ENCODE peak calls at places on chromosomes 7 and 10, in six cellular contexts. One of them, this sample, is unnamed.

GRCh38 chr7:604884-605531 is 85.4 kb upstream of the PDGFA start:
- DNase-seq in sigmoid colon: no peak
- DNase-seq in spleen: peak
- DNase-seq in HL-60: no peak
- DNase-seq in kidney epithelial cell: no peak
- DNase-seq in fibroblast of lung: no peak
- DNase-seq in this sample: peak

GRCh38 chr10:78849731-78850130 is 219.0 kb upstream of the ZMIZ1 start:
- DNase-seq in sigmoid colon: no peak
- DNase-seq in spleen: no peak
- DNase-seq in HL-60: no peak
- DNase-seq in kidney epithelial cell: no peak
- DNase-seq in fibroblast of lung: no peak
- DNase-seq in this sample: no peak

GRCh38 chr10:120492366-120492765 is 35.3 kb downstream of the PLPP4 start:
- DNase-seq in sigmoid colon: no peak
- DNase-seq in spleen: no peak
- DNase-seq in HL-60: no peak
- DNase-seq in kidney epithelial cell: no peak
- DNase-seq in fibroblast of lung: no peak
- DNase-seq in this sample: no peak

GRCh38 chr10:80484243-80484642 is 30.1 kb downstream of the TSPAN14 start:
- DNase-seq in sigmoid colon: no peak
- DNase-seq in spleen: no peak
- DNase-seq in HL-60: no peak
- DNase-seq in kidney epithelial cell: no peak
- DNase-seq in fibroblast of lung: no peak
- DNase-seq in this sample: no peak

GRCh38 chr7:114263219-114263618 is 151.4 kb upstream of the FOXP2 start:
- DNase-seq in sigmoid colon: no peak
- DNase-seq in spleen: no peak
- DNase-seq in HL-60: no peak
- DNase-seq in kidney epithelial cell: no peak
- DNase-seq in fibroblast of lung: no peak
- DNase-seq in this sample: no peak

GRCh38 chr10:44382131-44382858 is 2.6 kb downstream of the CXCL12 start:
- DNase-seq in sigmoid colon: peak
- DNase-seq in spleen: peak
- DNase-seq in HL-60: no peak
- DNase-seq in kidney epithelial cell: no peak
- DNase-seq in fibroblast of lung: no peak
- DNase-seq in this sample: no peak

GRCh38 chr7:84654287-84654686 is 459.7 kb upstream of the SEMA3A start:
- DNase-seq in sigmoid colon: no peak
- DNase-seq in spleen: no peak
- DNase-seq in HL-60: no peak
- DNase-seq in kidney epithelial cell: no peak
- DNase-seq in fibroblast of lung: no peak
- DNase-seq in this sample: no peak

GRCh38 chr10:18164093-18164492 is 23.9 kb downstream of the CACNB2 start:
- DNase-seq in sigmoid colon: no peak
- DNase-seq in spleen: no peak
- DNase-seq in HL-60: no peak
- DNase-seq in kidney epithelial cell: no peak
- DNase-seq in fibroblast of lung: peak
- DNase-seq in this sample: no peak

GRCh38 chr10:49651039-49651835 is 28.2 kb upstream of the C10orf53 start:
- DNase-seq in sigmoid colon: no peak
- DNase-seq in spleen: no peak
- DNase-seq in HL-60: no peak
- DNase-seq in kidney epithelial cell: no peak
- DNase-seq in fibroblast of lung: no peak
- DNase-seq in this sample: no peak

GRCh38 chr7:44240983-44241510 is 40.3 kb downstream of the YKT6 start:
- DNase-seq in sigmoid colon: peak
- DNase-seq in spleen: peak
- DNase-seq in HL-60: peak
- DNase-seq in kidney epithelial cell: peak
- DNase-seq in fibroblast of lung: peak
- DNase-seq in this sample: peak

GRCh38 chr10:10911471-10911921 is 106.2 kb upstream of the CELF2 start:
- DNase-seq in sigmoid colon: peak
- DNase-seq in spleen: no peak
- DNase-seq in HL-60: no peak
- DNase-seq in kidney epithelial cell: peak
- DNase-seq in fibroblast of lung: peak
- DNase-seq in this sample: no peak

GRCh38 chr10:103553743-103554487 is 60.4 kb downstream of the NEURL1 start:
- DNase-seq in sigmoid colon: no peak
- DNase-seq in spleen: peak
- DNase-seq in HL-60: no peak
- DNase-seq in kidney epithelial cell: no peak
- DNase-seq in fibroblast of lung: no peak
- DNase-seq in this sample: no peak

GRCh38 chr10:44858988-44859387 is 52.1 kb upstream of the TMEM72 start:
- DNase-seq in sigmoid colon: no peak
- DNase-seq in spleen: no peak
- DNase-seq in HL-60: no peak
- DNase-seq in kidney epithelial cell: no peak
- DNase-seq in fibroblast of lung: no peak
- DNase-seq in this sample: no peak

GRCh38 chr10:85786401-85786899 is 580.1 kb downstream of the GRID1 start:
- DNase-seq in sigmoid colon: no peak
- DNase-seq in spleen: no peak
- DNase-seq in HL-60: no peak
- DNase-seq in kidney epithelial cell: no peak
- DNase-seq in fibroblast of lung: no peak
- DNase-seq in this sample: peak

GRCh38 chr10:103550229-103550628 is 56.7 kb downstream of the NEURL1 start:
- DNase-seq in sigmoid colon: peak
- DNase-seq in spleen: peak
- DNase-seq in HL-60: no peak
- DNase-seq in kidney epithelial cell: no peak
- DNase-seq in fibroblast of lung: no peak
- DNase-seq in this sample: no peak

GRCh38 chr10:131196176-131196885 is 115.2 kb downstream of the TCERG1L start:
- DNase-seq in sigmoid colon: no peak
- DNase-seq in spleen: no peak
- DNase-seq in HL-60: no peak
- DNase-seq in kidney epithelial cell: no peak
- DNase-seq in fibroblast of lung: no peak
- DNase-seq in this sample: no peak

GRCh38 chr7:70571403-70571911 is 560.5 kb upstream of the GALNT17 start:
- DNase-seq in sigmoid colon: no peak
- DNase-seq in spleen: no peak
- DNase-seq in HL-60: no peak
- DNase-seq in kidney epithelial cell: peak
- DNase-seq in fibroblast of lung: peak
- DNase-seq in this sample: no peak

GRCh38 chr10:34092891-34093290 is 722.2 kb downstream of the PARD3 start:
- DNase-seq in sigmoid colon: no peak
- DNase-seq in spleen: no peak
- DNase-seq in HL-60: no peak
- DNase-seq in kidney epithelial cell: no peak
- DNase-seq in fibroblast of lung: no peak
- DNase-seq in this sample: no peak

GRCh38 chr7:47968852-47969774 is 10.3 kb downstream of the HUS1 start:
- DNase-seq in sigmoid colon: no peak
- DNase-seq in spleen: no peak
- DNase-seq in HL-60: peak
- DNase-seq in kidney epithelial cell: no peak
- DNase-seq in fibroblast of lung: peak
- DNase-seq in this sample: peak

GRCh38 chr10:23051855-23052309 is 43.5 kb upstream of the MSRB2 start:
- DNase-seq in sigmoid colon: no peak
- DNase-seq in spleen: no peak
- DNase-seq in HL-60: no peak
- DNase-seq in kidney epithelial cell: no peak
- DNase-seq in fibroblast of lung: no peak
- DNase-seq in this sample: no peak

GRCh38 chr7:47546171-47546570 is 35.7 kb downstream of the TNS3 start:
- DNase-seq in sigmoid colon: no peak
- DNase-seq in spleen: peak
- DNase-seq in HL-60: no peak
- DNase-seq in kidney epithelial cell: no peak
- DNase-seq in fibroblast of lung: no peak
- DNase-seq in this sample: no peak

GRCh38 chr7:87709258-87709657 is 81.1 kb downstream of the RUNDC3B start:
- DNase-seq in sigmoid colon: no peak
- DNase-seq in spleen: no peak
- DNase-seq in HL-60: no peak
- DNase-seq in kidney epithelial cell: no peak
- DNase-seq in fibroblast of lung: no peak
- DNase-seq in this sample: no peak
- H3K4me3 ChIP-seq in sigmoid colon: no peak
- H3K4me3 ChIP-seq in spleen: no peak
- H3K4me3 ChIP-seq in HL-60: no peak
- H3K4me3 ChIP-seq in kidney epithelial cell: no peak
- H3K4me3 ChIP-seq in fibroblast of lung: no peak
- H3K4me3 ChIP-seq in this sample: no peak

DNA sequence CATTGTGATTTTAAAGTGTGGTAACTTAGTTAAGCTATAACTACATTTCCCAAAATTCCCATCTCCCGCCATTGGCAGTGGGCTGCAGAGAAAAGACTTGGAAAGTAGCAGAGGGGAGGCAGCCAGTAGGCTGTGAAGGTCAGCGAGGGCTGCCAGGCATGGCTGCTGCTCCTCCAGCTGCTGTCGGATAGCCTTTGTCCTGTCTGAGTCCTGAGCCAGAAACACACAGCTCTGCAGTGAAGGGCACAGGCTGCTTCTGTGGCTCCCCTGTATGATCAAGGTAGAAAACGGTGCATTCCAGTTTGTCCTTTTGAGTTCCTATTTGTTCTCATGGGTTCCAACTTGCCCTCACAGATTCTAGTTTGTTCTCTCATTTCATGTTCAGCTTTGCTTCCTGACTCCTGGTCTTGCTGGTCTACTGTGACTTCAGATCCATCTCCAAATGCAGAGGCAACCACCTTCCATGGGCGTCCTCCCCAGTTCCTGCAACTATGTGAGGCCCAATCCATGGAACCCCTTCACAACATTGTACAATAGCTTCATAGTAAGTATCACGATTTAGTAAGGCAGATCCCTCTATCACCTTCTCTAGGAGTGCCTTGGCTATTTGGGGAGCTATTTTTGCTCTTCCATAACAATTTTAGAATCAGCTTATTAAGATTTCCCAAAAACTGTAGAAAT is 31.7 kb downstream of the SYPL1 start:
- DNase-seq in sigmoid colon: no peak
- DNase-seq in spleen: no peak
- DNase-seq in HL-60: no peak
- DNase-seq in kidney epithelial cell: no peak
- DNase-seq in fibroblast of lung: no peak
- DNase-seq in this sample: no peak
- H3K4me3 ChIP-seq in sigmoid colon: no peak
- H3K4me3 ChIP-seq in spleen: no peak
- H3K4me3 ChIP-seq in HL-60: no peak
- H3K4me3 ChIP-seq in kidney epithelial cell: no peak
- H3K4me3 ChIP-seq in fibroblast of lung: no peak
- H3K4me3 ChIP-seq in this sample: no peak

GRCh38 chr7:151125459-151125834 is 39.2 kb downstream of the AGAP3 start:
- DNase-seq in sigmoid colon: no peak
- DNase-seq in spleen: no peak
- DNase-seq in HL-60: no peak
- DNase-seq in kidney epithelial cell: no peak
- DNase-seq in fibroblast of lung: peak
- DNase-seq in this sample: no peak

GRCh38 chr7:151125835-151126481 is 39.7 kb downstream of the AGAP3 start:
- DNase-seq in sigmoid colon: no peak
- DNase-seq in spleen: no peak
- DNase-seq in HL-60: no peak
- DNase-seq in kidney epithelial cell: no peak
- DNase-seq in fibroblast of lung: peak
- DNase-seq in this sample: no peak

GRCh38 chr7:151123485-151124204 is 37.4 kb downstream of the AGAP3 start:
- DNase-seq in sigmoid colon: peak
- DNase-seq in spleen: peak
- DNase-seq in HL-60: peak
- DNase-seq in kidney epithelial cell: peak
- DNase-seq in fibroblast of lung: peak
- DNase-seq in this sample: peak

GRCh38 chr7:151124205-151124880 is 38.1 kb downstream of the AGAP3 start:
- DNase-seq in sigmoid colon: no peak
- DNase-seq in spleen: no peak
- DNase-seq in HL-60: no peak
- DNase-seq in kidney epithelial cell: no peak
- DNase-seq in fibroblast of lung: no peak
- DNase-seq in this sample: no peak

DNA sequence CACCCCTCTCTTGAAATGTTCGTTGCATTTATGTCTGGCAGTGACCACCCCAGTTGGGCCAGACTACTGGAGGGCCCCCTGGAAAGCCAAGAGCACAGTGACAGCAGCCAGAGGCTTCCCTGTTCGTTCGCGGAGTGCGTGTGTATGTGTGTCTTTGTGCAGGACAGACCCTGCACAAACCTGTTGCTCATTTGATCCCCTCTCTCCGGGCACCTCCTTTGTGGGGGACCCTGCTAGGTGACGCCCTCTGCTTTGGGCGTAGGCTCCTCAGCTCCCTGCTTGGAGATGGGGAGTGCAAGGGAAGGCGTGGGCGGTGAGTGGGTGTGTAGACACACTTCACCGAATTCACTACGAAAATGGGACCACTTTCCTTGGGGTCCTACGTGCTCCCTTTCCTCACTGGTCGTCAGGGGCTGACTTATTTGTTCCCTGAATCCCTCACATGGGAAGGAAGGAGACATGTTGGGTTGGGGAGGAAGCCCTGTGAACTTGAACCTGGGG is 38.7 kb downstream of the AGAP3 start:
- DNase-seq in sigmoid colon: no peak
- DNase-seq in spleen: no peak
- DNase-seq in HL-60: no peak
- DNase-seq in kidney epithelial cell: no peak
- DNase-seq in fibroblast of lung: no peak
- DNase-seq in this sample: no peak
- H3K4me3 ChIP-seq in sigmoid colon: no peak
- H3K4me3 ChIP-seq in spleen: no peak
- H3K4me3 ChIP-seq in HL-60: no peak
- H3K4me3 ChIP-seq in kidney epithelial cell: no peak
- H3K4me3 ChIP-seq in fibroblast of lung: no peak
- H3K4me3 ChIP-seq in this sample: no peak

DNA sequence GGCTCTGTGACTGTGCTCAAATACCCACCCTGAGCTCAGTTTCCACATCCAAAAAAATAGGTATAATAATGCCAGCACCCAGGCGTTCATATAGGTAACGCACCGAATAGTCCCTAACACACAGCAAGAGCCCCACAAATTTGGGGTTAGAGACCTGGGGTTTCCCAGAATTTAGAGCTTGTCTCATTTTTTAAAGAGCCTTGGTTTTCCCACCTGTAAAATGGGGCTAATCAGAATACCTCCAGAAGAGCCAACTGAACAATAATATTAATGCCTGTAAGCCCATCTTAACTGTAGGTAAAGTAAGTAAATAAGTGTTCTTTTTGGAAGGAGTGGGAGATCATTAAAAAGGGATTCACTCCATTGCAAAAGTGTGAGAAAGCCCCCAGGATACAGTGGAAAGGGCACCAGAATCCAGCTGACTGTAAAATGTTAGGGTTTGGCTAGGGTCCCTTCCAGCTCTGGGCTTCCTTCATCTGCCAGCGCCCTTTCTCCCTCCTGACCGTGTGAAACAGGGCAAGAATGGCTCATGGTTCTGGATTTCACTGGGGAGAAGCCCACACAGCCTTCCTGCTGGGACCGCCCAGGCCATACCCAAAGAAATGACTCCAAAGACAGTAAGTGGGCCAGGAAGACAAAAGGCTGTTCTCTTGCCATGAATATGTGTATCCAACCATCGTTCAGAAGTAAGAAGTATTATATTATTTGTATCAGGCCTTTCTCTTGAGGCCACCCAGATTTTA is 2.1 kb downstream of the MTURN start:
- DNase-seq in sigmoid colon: no peak
- DNase-seq in spleen: no peak
- DNase-seq in HL-60: no peak
- DNase-seq in kidney epithelial cell: no peak
- DNase-seq in fibroblast of lung: no peak
- DNase-seq in this sample: no peak
- H3K4me3 ChIP-seq in sigmoid colon: peak
- H3K4me3 ChIP-seq in spleen: no peak
- H3K4me3 ChIP-seq in HL-60: peak
- H3K4me3 ChIP-seq in kidney epithelial cell: peak
- H3K4me3 ChIP-seq in fibroblast of lung: peak
- H3K4me3 ChIP-seq in this sample: no peak